ENCODE peak calls at places on chromosomes 3 and 15, in five cellular contexts. One of them, this sample, is unnamed.

GRCh38 chr3:77147836-77148578 is 108.1 kb downstream of the ROBO2 start:
- DNase-seq in HepG2: no peak
- DNase-seq in GM12878: no peak
- DNase-seq in K562: no peak
- DNase-seq in H1: peak; percentile 13
- DNase-seq in this sample: no peak

GRCh38 chr15:67124911-67125588 is 59.6 kb downstream of the SMAD3 start:
- DNase-seq in HepG2: no peak
- DNase-seq in GM12878: no peak
- DNase-seq in K562: peak; percentile 39
- DNase-seq in H1: no peak
- DNase-seq in this sample: peak; percentile 91

GRCh38 chr15:29692527-29692926 is 129.7 kb downstream of the TJP1 start:
- DNase-seq in HepG2: no peak
- DNase-seq in GM12878: no peak
- DNase-seq in K562: no peak
- DNase-seq in H1: no peak
- DNase-seq in this sample: no peak

GRCh38 chr3:66531256-66531655 is 30.4 kb upstream of the LRIG1 start:
- DNase-seq in HepG2: no peak
- DNase-seq in GM12878: no peak
- DNase-seq in K562: no peak
- DNase-seq in H1: no peak
- DNase-seq in this sample: no peak

GRCh38 chr3:186151077-186151971 is 42.4 kb upstream of the ETV5 start:
- DNase-seq in HepG2: no peak
- DNase-seq in GM12878: peak; percentile 21
- DNase-seq in K562: no peak
- DNase-seq in H1: no peak
- DNase-seq in this sample: no peak

GRCh38 chr3:31661993-31662392 is 129.3 kb downstream of the STT3B start:
- DNase-seq in HepG2: no peak
- DNase-seq in GM12878: no peak
- DNase-seq in K562: no peak
- DNase-seq in H1: no peak
- DNase-seq in this sample: no peak

GRCh38 chr3:121126378-121127035 is 218.5 kb downstream of the STXBP5L start:
- DNase-seq in HepG2: no peak
- DNase-seq in GM12878: no peak
- DNase-seq in K562: no peak
- DNase-seq in H1: no peak
- DNase-seq in this sample: no peak

GRCh38 chr3:120418866-120419490 is 31.8 kb downstream of the FSTL1 start:
- DNase-seq in HepG2: peak; percentile 76
- DNase-seq in GM12878: no peak
- DNase-seq in K562: peak; percentile 21
- DNase-seq in H1: no peak
- DNase-seq in this sample: peak; percentile 73

GRCh38 chr3:54954019-54954418 is 26.2 kb upstream of the LRTM1 start:
- DNase-seq in HepG2: no peak
- DNase-seq in GM12878: no peak
- DNase-seq in K562: no peak
- DNase-seq in H1: peak; percentile 19
- DNase-seq in this sample: no peak

GRCh38 chr3:54818942-54819341 is 108.9 kb downstream of the LRTM1 start:
- DNase-seq in HepG2: no peak
- DNase-seq in GM12878: no peak
- DNase-seq in K562: no peak
- DNase-seq in H1: no peak
- DNase-seq in this sample: no peak

GRCh38 chr15:60420322-60420721 is 22.5 kb upstream of the ANXA2 start:
- DNase-seq in HepG2: peak; percentile 56
- DNase-seq in GM12878: no peak
- DNase-seq in K562: no peak
- DNase-seq in H1: no peak
- DNase-seq in this sample: no peak

GRCh38 chr3:182723596-182723995 is 69.7 kb upstream of the ATP11B start:
- DNase-seq in HepG2: no peak
- DNase-seq in GM12878: no peak
- DNase-seq in K562: no peak
- DNase-seq in H1: no peak
- DNase-seq in this sample: no peak

GRCh38 chr3:17910922-17911321 is 168.5 kb upstream of the TBC1D5 start:
- DNase-seq in HepG2: no peak
- DNase-seq in GM12878: no peak
- DNase-seq in K562: no peak
- DNase-seq in H1: no peak
- DNase-seq in this sample: no peak

GRCh38 chr3:17913349-17913748 is 170.9 kb upstream of the TBC1D5 start:
- DNase-seq in HepG2: no peak
- DNase-seq in GM12878: no peak
- DNase-seq in K562: no peak
- DNase-seq in H1: no peak
- DNase-seq in this sample: no peak

GRCh38 chr3:17912011-17912760 is 169.8 kb upstream of the TBC1D5 start:
- DNase-seq in HepG2: no peak
- DNase-seq in GM12878: no peak
- DNase-seq in K562: no peak
- DNase-seq in H1: no peak
- DNase-seq in this sample: no peak

DNA sequence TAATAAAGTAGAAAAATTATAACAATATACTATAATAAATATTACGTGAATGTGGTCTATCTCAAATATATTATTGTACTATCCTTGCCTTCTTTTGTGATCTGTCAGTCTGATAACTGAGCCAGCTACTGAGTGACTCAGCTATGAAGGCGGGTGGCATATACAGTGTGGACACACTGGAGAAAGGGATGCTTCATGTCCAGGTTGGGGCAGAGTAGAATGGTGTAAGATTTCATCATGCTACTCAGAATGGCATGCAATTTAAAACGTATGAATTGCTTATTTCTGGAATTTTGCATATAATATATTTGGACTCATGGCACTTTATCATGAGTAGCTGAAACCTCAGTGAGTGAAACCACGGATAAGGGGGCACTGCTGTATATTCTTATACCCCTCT is 172.9 kb upstream of the TBC1D5 start:
- DNase-seq in HepG2: no peak
- DNase-seq in GM12878: no peak
- DNase-seq in K562: no peak
- DNase-seq in H1: no peak
- DNase-seq in this sample: no peak
- TF ChIP-seq CHD2 in HepG2: no peak
- TF ChIP-seq CHD2 in GM12878: no peak
- TF ChIP-seq CHD2 in K562: no peak
- TF ChIP-seq CHD2 in H1: no peak
- TF ChIP-seq CHD2 in this sample: no peak

GRCh38 chr3:190306026-190306425 is 16.2 kb downstream of the CLDN1 start:
- DNase-seq in HepG2: no peak
- DNase-seq in GM12878: no peak
- DNase-seq in K562: no peak
- DNase-seq in H1: no peak
- DNase-seq in this sample: no peak

GRCh38 chr3:190307164-190307545 is 15.1 kb downstream of the CLDN1 start:
- DNase-seq in HepG2: peak; percentile 94
- DNase-seq in GM12878: no peak
- DNase-seq in K562: no peak
- DNase-seq in H1: no peak
- DNase-seq in this sample: no peak

GRCh38 chr3:190305406-190305805 is 16.8 kb downstream of the CLDN1 start:
- DNase-seq in HepG2: no peak
- DNase-seq in GM12878: no peak
- DNase-seq in K562: no peak
- DNase-seq in H1: no peak
- DNase-seq in this sample: no peak

GRCh38 chr3:190308154-190308553 is 14.1 kb downstream of the CLDN1 start:
- DNase-seq in HepG2: no peak
- DNase-seq in GM12878: no peak
- DNase-seq in K562: no peak
- DNase-seq in H1: no peak
- DNase-seq in this sample: no peak

DNA sequence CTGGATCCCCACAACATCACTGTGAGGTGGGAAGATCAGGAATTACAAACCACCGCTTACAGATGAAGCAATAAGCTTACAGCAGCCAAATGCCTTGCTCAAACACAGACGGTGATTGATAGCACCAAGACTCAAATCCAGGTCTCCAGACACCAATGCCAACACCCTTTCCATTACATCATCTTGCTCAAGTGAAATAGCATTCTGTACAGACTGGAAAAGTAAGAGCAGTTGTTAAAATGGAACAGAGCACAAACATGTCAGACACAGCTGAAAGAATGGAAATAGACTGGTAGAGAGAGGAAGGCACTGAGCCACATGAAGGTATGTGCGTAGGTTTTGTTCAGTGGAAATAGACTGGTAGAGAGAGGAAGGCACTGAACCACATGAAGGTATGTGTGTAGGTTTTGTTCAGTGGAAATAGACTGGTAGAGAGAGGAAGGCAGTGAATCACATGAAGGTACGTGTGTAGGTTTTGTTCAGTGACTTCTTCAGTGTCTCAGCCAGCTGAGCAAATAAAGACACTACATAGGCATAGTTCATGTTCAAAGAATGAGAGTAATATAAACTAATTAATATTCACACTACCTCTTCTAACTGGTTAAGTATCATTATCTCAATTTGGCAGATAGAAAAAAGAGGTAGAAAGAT is 15.6 kb downstream of the CLDN1 start:
- DNase-seq in HepG2: peak; percentile 55
- DNase-seq in GM12878: no peak
- DNase-seq in K562: no peak
- DNase-seq in H1: no peak
- DNase-seq in this sample: peak; percentile 52
- TF ChIP-seq POLR2A in HepG2: no peak
- TF ChIP-seq POLR2A in GM12878: no peak
- TF ChIP-seq POLR2A in K562: no peak
- TF ChIP-seq POLR2A in H1: no peak
- TF ChIP-seq POLR2A in this sample: no peak

GRCh38 chr3:104269771-104270170 is 1096.9 kb upstream of the ALCAM start:
- DNase-seq in HepG2: no peak
- DNase-seq in GM12878: no peak
- DNase-seq in K562: no peak
- DNase-seq in H1: no peak
- DNase-seq in this sample: no peak

GRCh38 chr3:104275199-104275598 is 1091.5 kb upstream of the ALCAM start:
- DNase-seq in HepG2: no peak
- DNase-seq in GM12878: no peak
- DNase-seq in K562: no peak
- DNase-seq in H1: no peak
- DNase-seq in this sample: no peak

DNA sequence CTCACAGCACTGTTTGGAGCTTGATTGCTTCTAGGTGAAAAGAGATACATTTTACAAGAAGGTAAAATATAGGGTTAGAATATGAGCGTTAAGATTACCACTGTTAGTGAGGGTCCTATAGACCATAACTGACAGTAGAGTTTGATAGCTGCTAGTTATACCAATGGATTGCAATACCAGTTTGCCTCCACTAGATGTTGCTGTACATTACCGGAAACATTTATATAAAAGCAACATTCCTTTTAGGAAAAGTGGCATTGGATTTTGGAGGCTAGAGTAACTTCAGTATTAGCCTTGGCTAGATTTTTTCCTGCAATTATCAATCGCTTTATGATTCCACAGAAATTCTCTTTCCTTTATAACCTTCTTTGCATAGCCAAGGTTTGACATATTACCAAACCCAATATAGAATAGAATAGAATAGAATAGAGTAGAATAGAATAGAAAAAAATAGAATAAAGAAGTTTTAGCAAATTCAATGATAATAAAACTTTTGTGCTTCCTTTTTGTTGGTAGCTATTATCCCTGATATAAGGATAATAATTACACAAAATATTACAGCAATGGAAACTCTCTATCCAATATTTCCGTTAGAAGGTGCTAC is 1093.6 kb upstream of the ALCAM start:
- DNase-seq in HepG2: peak; percentile 31
- DNase-seq in GM12878: no peak
- DNase-seq in K562: peak; percentile 1
- DNase-seq in H1: no peak
- DNase-seq in this sample: peak; percentile 33
- TF ChIP-seq CHD2 in HepG2: no peak
- TF ChIP-seq CHD2 in GM12878: no peak
- TF ChIP-seq CHD2 in K562: no peak
- TF ChIP-seq CHD2 in H1: no peak
- TF ChIP-seq CHD2 in this sample: no peak

GRCh38 chr3:8501388-8502131 is at the start of gene LMCD1:
- DNase-seq in HepG2: peak; percentile 93
- DNase-seq in GM12878: peak; percentile 64
- DNase-seq in K562: peak; percentile 67
- DNase-seq in H1: peak; percentile 90
- DNase-seq in this sample: peak; percentile 97
- TF ChIP-seq POLR2A in HepG2: peak; percentile 38
- TF ChIP-seq POLR2A in GM12878: no peak
- TF ChIP-seq POLR2A in K562: no peak
- TF ChIP-seq POLR2A in H1: peak; percentile 70
- TF ChIP-seq POLR2A in this sample: peak; percentile 81

This sample was measured in A549.